ENCODE peak calls at places on chromosomes 13 and 19, in six cellular contexts. W is sigmoid colon, Q is adrenal gland, S is BE2C, M is aorta, O is GM23338. A is an unnamed sample. For H3K4me1, the result is how much of the 10 kb centered on the place peaks cover.

GRCh38 chr13:35741657-35742056 is 265.2 kb upstream of the MAB21L1 start:
- DNase-seq in W (no peak), Q (no peak), S (no peak), M (no peak), O (no peak), A (no peak)

GRCh38 chr13:31950121-31950810 is 81.3 kb upstream of the FRY start:
- DNase-seq in W (no peak), Q (no peak), S (no peak), M (no peak), O (no peak), A (no peak)

GRCh38 chr19:12841094-12841493 is 2.8 kb downstream of the MAST1 start:
- DNase-seq in W (no peak), Q (peak), S (peak), M (no peak), O (peak), A (no peak)

GRCh38 chr19:19775891-19776205 is 42.9 kb upstream of the ZNF14 start:
- DNase-seq in W (no peak), Q (no peak), S (no peak), M (no peak), O (no peak), A (peak)

GRCh38 chr13:76632388-76633044 is 253.7 kb downstream of the KCTD12 start:
- DNase-seq in W (no peak), Q (no peak), S (no peak), M (no peak), O (peak), A (no peak)

GRCh38 chr13:53098455-53098854 is 69.8 kb downstream of the OLFM4 start:
- DNase-seq in W (no peak), Q (no peak), S (no peak), M (no peak), O (no peak), A (no peak)

GRCh38 chr13:41562541-41563178 is 105.3 kb downstream of the RGCC start:
- DNase-seq in W (no peak), Q (no peak), S (no peak), M (no peak), O (no peak), A (no peak)

GRCh38 chr13:39616087-39616694 is 13.2 kb upstream of the LHFPL6 start:
- DNase-seq in W (peak), Q (peak), S (peak), M (no peak), O (peak), A (peak)

GRCh38 chr19:38003427-38004099 is 96.6 kb downstream of the SIPA1L3 start:
- DNase-seq in W (peak), Q (peak), S (peak), M (peak), O (peak), A (peak)

GRCh38 chr19:33780251-33780650 is 16.4 kb upstream of the KCTD15 start:
- DNase-seq in W (no peak), Q (no peak), S (no peak), M (no peak), O (no peak), A (no peak)

GRCh38 chr13:58855283-58855682 is 1223.7 kb downstream of the PCDH17 start:
- DNase-seq in W (no peak), Q (no peak), S (no peak), M (no peak), O (no peak), A (no peak)

GRCh38 chr13:44653261-44653660 is 77.1 kb upstream of the TSC22D1 start:
- DNase-seq in W (no peak), Q (no peak), S (peak), M (no peak), O (no peak), A (no peak)

GRCh38 chr19:1267441-1268391 is 1.4 kb upstream of the CIRBP start:
- DNase-seq in W (peak), Q (peak), S (no peak), M (no peak), O (no peak), A (no peak)

GRCh38 chr13:88051746-88052482 is 380.7 kb downstream of the SLITRK5 start:
- DNase-seq in W (peak), Q (no peak), S (peak), M (no peak), O (peak), A (no peak)

GRCh38 chr13:112005925-112006324 is 61.0 kb upstream of the SOX1 start:
- DNase-seq in W (no peak), Q (no peak), S (no peak), M (no peak), O (no peak), A (no peak)

GRCh38 chr19:13095393-13095784 is 7.3 kb downstream of the LYL1 start:
- DNase-seq in W (no peak), Q (no peak), S (no peak), M (no peak), O (peak), A (peak)

GRCh38 chr19:7242601-7243258 is 51.5 kb downstream of the INSR start:
- DNase-seq in W (no peak), Q (peak), S (no peak), M (no peak), O (no peak), A (no peak)

GRCh38 chr13:79625517-79625916 is 144.6 kb downstream of the NDFIP2 start:
- DNase-seq in W (no peak), Q (no peak), S (no peak), M (no peak), O (no peak), A (no peak)

GRCh38 chr19:4007836-4008539 is 452 bp downstream of the PIAS4 start:
- DNase-seq in W (no peak), Q (peak), S (no peak), M (no peak), O (peak), A (peak)

GRCh38 chr19:17429661-17430101 is 9.8 kb downstream of the MVB12A start:
- DNase-seq in W (peak), Q (peak), S (no peak), M (no peak), O (no peak), A (no peak)

GRCh38 chr13:70723732-70724131 is 615.5 kb upstream of the KLHL1 start:
- DNase-seq in W (no peak), Q (no peak), S (peak), M (no peak), O (no peak), A (no peak)

GRCh38 chr19:39409207-39409885 is 2.7 kb downstream of the ZFP36 start:
- DNase-seq in W (peak), Q (peak), S (peak), M (peak), O (peak), A (peak)

GRCh38 chr19:8305798-8306197 is 2.4 kb downstream of the CD320 start:
- DNase-seq in W (peak), Q (peak), S (peak), M (peak), O (no peak), A (no peak)

GRCh38 chr19:38505958-38506357 is 72.5 kb downstream of the RYR1 start:
- DNase-seq in W (no peak), Q (no peak), S (no peak), M (no peak), O (no peak), A (no peak)

GRCh38 chr19:32178401-32178800 is 167.0 kb upstream of the ZNF507 start:
- DNase-seq in W (no peak), Q (no peak), S (no peak), M (no peak), O (no peak), A (no peak)

GRCh38 chr13:113491418-113491883 is 940 bp upstream of the DCUN1D2 start:
- DNase-seq in W (no peak), Q (peak), S (no peak), M (no peak), O (peak), A (no peak)

GRCh38 chr19:48681127-48681470 is 8.3 kb upstream of the NTN5 start:
- DNase-seq in W (no peak), Q (no peak), S (no peak), M (no peak), O (no peak), A (no peak)

GRCh38 chr13:108270442-108270841 is 924 bp downstream of the TNFSF13B start:
- DNase-seq in W (no peak), Q (no peak), S (no peak), M (no peak), O (no peak), A (no peak)

GRCh38 chr13:108272333-108272732 is 2.8 kb downstream of the TNFSF13B start:
- DNase-seq in W (no peak), Q (no peak), S (no peak), M (no peak), O (no peak), A (no peak)

GRCh38 chr13:108267338-108267737 is 2.2 kb upstream of the TNFSF13B start:
- DNase-seq in W (no peak), Q (no peak), S (no peak), M (no peak), O (no peak), A (no peak)

GRCh38 chr13:108268713-108269112 is 805 bp upstream of the TNFSF13B start:
- DNase-seq in W (no peak), Q (no peak), S (no peak), M (no peak), O (no peak), A (no peak)

GRCh38 chr13:108269601-108270328 is at the start of gene TNFSF13B:
- DNase-seq in W (peak), Q (peak), S (peak), M (peak), O (peak), A (peak)
- H3K4me1 ChIP-seq in W (under half), Q (under half), S (under half), M (under half), O (under half), A (under half)

GRCh38 chr19:10874019-10874418 is 2.7 kb downstream of the CARM1 start:
- DNase-seq in W (no peak), Q (no peak), S (no peak), M (no peak), O (no peak), A (no peak)
- H3K4me1 ChIP-seq in W (half or more), Q (under half), S (under half), M (under half), O (under half), A (half or more)

DNA sequence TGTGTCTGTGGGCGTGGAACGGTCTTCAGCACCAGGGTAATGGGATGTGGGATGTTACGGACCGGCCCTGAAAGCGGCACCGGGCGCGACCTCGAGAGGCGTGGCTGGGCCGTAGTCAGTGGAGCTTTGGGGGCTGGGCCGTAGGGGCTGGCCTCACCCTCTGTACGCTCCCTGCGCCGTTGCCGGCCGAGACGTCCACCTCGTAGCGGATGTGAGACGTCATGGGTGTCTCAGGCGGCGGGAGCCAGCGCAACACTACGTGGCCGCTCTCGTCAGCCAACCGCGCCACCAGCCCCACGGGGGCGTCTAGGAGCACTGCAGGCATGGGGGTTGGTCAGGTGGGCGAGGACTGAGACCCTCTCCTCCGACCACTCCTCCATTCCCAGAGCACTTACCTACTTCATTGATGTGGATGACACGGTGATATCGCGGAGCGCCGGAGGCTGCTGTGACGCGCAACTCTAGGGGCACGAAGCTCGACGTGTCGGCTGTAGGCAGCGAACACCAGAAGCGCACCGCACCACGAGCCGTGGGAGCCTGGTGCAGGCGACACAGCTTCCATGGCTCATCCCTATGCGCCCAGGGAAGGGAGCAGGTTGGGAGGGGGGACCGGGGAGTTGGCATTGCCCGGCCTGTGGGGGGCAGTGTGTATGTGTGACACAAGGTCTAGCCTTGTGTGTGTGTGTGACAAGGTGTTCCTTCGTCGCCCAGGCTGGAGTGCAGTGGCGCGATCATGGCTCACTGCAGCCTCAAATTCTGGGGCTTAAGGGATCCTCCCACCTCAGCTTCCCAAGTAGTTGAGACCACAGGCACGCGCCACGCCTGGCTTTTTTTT is 2.4 kb downstream of the EPOR start:
- DNase-seq in W (peak), Q (peak), S (peak), M (peak), O (peak), A (peak)
- H3K4me1 ChIP-seq in W (half or more), Q (under half), S (under half), M (under half), O (under half), A (under half)

DNA sequence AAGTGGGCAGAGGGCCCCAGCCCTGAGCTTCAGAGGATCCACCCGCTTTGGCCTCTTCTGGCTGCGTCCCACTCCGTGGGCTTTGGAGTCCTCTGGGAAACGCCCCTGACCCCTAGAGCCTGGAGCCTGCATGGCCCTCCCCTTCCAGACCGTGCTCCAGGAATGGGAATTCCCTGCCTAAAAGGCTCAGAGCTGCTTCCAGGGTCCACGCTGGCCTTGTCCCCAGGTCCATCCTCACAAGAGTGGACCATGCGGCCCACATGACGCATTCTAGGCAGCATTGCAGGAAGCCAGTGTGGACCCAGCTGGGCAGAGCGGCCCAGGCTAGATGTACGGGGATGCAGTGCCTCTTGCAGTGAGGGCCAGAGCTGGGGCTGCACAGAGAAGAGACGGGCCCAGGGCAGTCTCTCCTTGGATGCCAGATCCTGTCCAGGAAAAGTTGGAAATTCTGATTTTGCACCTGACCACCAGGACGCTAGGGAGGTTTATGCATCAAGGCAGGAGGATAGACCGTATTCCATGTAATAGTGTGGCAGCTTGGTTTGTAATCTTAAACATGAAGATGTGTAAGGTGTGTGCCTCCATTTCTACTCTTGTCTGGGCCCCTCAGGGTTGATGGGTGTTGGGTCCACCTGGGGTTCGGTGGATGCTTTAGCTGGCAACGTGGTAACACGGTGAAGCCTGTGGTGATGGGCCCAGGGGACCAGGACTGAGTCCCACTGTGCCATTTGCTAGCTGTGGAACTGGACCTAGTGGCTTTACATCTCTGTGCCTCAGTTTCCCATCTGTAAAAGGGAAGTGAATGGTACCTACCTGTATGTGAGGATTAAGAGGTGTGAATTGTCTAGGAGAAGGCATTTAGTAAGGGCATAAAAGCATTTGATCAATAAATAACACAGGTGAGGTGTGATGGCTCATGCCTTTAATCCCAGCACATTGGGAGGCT is 14.8 kb upstream of the FXYD3 start:
- DNase-seq in W (no peak), Q (no peak), S (no peak), M (no peak), O (peak), A (no peak)
- H3K4me1 ChIP-seq in W (under half), Q (under half), S (under half), M (under half), O (under half), A (under half)

DNA sequence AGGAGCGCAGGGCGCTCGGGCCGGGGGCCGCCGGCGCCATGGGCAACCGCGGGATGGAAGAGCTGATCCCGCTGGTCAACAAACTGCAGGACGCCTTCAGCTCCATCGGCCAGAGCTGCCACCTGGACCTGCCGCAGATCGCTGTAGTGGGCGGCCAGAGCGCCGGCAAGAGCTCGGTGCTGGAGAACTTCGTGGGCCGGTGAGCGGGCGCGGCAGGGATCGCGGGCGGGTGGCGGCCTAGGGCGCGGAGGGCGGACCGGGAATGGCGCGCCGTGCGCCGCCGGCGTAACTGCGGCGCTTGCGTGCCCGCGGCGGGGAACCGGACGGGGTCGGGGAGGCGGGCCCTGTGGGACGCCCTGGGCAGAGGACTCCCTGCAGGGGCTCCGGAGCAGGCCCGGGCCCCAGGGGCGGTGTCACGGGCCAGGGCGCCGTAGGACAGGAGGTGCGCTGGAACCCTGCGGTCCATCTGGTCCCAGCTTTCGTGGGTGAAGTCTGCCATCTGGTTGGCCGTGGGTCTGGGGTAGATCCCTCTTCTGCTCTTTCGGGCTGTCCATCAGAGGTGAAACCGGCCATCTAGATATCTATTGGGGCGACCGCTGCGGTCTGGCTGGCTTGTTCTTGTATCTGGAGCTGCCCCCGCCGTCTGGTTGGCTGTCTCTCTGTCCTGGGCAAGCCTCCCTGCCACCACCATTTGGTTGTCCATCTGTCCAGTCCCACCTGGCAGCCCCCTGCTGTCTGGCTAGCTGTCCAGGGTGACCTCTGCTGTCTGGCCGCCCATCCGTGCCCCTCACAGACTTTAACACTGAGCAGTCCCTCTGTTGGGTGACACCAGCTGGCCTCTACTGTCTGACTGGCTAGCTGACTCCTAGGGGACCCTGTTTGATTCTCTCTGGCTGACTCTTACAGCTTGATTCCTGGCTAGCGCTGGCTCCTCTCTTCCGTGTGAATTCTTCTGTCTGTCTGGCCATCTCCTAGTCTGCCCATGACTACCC is 622 bp downstream of the DNM2 start:
- DNase-seq in W (no peak), Q (peak), S (peak), M (peak), O (peak), A (peak)
- H3K4me1 ChIP-seq in W (under half), Q (under half), S (under half), M (under half), O (under half), A (under half)

GRCh38 chr13:24218977-24219376 is 58.5 kb downstream of the SPATA13 start:
- DNase-seq in W (no peak), Q (no peak), S (no peak), M (no peak), O (no peak), A (no peak)
- H3K4me1 ChIP-seq in W (under half), Q (under half), S (under half), M (under half), O (under half), A (under half)

GRCh38 chr19:43779820-43780219 is 953 bp downstream of the KCNN4 start:
- DNase-seq in W (no peak), Q (no peak), S (no peak), M (no peak), O (no peak), A (no peak)
- H3K4me1 ChIP-seq in W (under half), Q (under half), S (under half), M (under half), O (under half), A (under half)

GRCh38 chr19:45517238-45517637 is 10.0 kb downstream of the VASP start:
- DNase-seq in W (no peak), Q (no peak), S (no peak), M (no peak), O (no peak), A (no peak)

GRCh38 chr19:45515807-45516401 is 8.6 kb downstream of the VASP start:
- DNase-seq in W (no peak), Q (no peak), S (no peak), M (no peak), O (no peak), A (no peak)

GRCh38 chr19:45517641-45518468 is 10.6 kb downstream of the VASP start:
- DNase-seq in W (no peak), Q (no peak), S (no peak), M (no peak), O (no peak), A (no peak)

GRCh38 chr19:45515081-45515624 is 7.9 kb downstream of the VASP start:
- DNase-seq in W (no peak), Q (peak), S (no peak), M (no peak), O (no peak), A (peak)

GRCh38 chr19:45518469-45518826 is 11.2 kb downstream of the VASP start:
- DNase-seq in W (no peak), Q (no peak), S (no peak), M (no peak), O (no peak), A (no peak)
- H3K4me1 ChIP-seq in W (under half), Q (under half), S (under half), M (under half), O (under half), A (under half)

DNA sequence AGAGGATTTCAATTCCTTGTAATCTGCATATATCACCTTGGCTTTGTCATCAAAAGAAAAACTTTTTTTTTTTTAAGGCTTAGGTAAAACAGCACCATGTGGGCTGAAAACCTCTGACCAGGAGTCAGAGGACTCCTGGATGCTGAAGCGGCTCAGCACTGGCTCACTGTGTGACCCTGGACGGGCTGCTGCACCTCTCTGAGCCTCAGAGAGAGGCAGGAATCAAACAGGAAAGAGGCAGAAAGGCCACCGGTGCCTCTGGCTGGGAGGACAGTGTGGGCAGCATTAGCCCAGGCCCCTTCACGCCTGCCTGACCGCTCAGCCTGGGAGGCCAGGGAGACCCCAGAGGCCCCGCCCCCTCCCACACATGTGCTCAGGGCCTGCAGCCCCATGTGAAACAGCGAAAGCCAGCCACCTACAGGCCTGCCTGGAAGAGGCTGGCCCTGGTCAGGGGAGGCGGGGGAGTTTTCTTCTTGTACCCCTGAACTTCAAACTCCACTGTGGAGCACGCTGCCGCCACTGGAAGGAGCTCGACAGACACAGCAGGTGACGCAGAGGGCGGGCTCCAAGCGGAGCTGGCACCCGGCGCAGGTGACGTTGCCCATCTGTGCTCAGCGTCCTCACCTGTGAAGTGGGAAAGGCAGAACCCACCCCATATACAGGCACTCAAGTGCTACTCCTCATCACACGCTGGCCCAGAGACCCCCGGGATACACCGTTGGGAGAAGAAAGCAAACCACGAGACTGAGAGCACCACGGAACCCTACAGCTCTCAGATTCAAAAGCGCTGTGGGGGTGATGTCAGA is 39.7 kb downstream of the MLLT1 start:
- DNase-seq in W (no peak), Q (no peak), S (no peak), M (peak), O (peak), A (no peak)
- H3K4me1 ChIP-seq in W (half or more), Q (under half), S (half or more), M (under half), O (under half), A (under half)